ENCODE peak calls at places on chromosomes 5 and 9, in seven cellular contexts. R is AG08396; Z is stimulated activated CD4-positive, alpha-beta T cell treated with anti-CD3 and anti-CD28 coated beads, Interleukin-12 subunit alpha, Interleukin-12 subunit beta, amount 100 ng/mL, for 4 hours; D is GDM1; H is sciatic nerve; B is NCI-H748 treated with DMSO at 0.1 percent for 48 hours; V is ELF-1. X is an unnamed sample.

GRCh38 chr5:138245717-138246116 is 28.7 kb downstream of the GFRA3 start:
- DNase-seq in D (no peak), Z (no peak), R (no peak), B (no peak), V (peak; percentile 84), H (peak; percentile 73), X (no peak)

GRCh38 chr5:94241288-94241651 is 377.1 kb downstream of the KIAA0825 start:
- DNase-seq in Z (no peak), V (no peak), H (no peak), D (no peak), B (no peak), R (no peak), X (peak; percentile 58)

GRCh38 chr5:180832638-180833068 is 28.4 kb downstream of the ZFP62 start:
- DNase-seq in B (no peak), H (no peak), Z (peak; percentile 24), R (no peak), V (no peak), D (no peak), X (no peak)

GRCh38 chr5:120464627-120465280 is 654 bp downstream of the PRR16 start:
- DNase-seq in D (no peak), Z (no peak), R (peak; percentile 70), V (peak; percentile 67), H (no peak), B (no peak), X (peak; percentile 63)

GRCh38 chr9:91192379-91192775 is 169.3 kb downstream of the AUH start:
- DNase-seq in Z (no peak), B (no peak), V (no peak), D (no peak), H (no peak), R (no peak), X (no peak)

GRCh38 chr9:13360188-13360587 is 80.7 kb upstream of the MPDZ start:
- DNase-seq in D (no peak), V (no peak), H (no peak), B (no peak), Z (no peak), R (no peak), X (no peak)

GRCh38 chr5:68304421-68305052 is 89.0 kb downstream of the PIK3R1 start:
- DNase-seq in H (no peak), D (no peak), B (no peak), V (no peak), Z (no peak), R (no peak), X (no peak)

GRCh38 chr5:1762878-1763547 is 36.6 kb downstream of the MRPL36 start:
- DNase-seq in H (peak; percentile 21), D (no peak), R (no peak), B (no peak), V (no peak), Z (no peak), X (no peak)

GRCh38 chr5:141825836-141826560 is 52.2 kb downstream of the PCDH1 start:
- DNase-seq in H (no peak), Z (no peak), R (no peak), D (no peak), V (peak; percentile 49), B (no peak), X (no peak)

GRCh38 chr5:150565868-150566267 is 57.9 kb downstream of the NDST1 start:
- DNase-seq in Z (no peak), H (no peak), D (no peak), R (no peak), V (no peak), B (no peak), X (no peak)

GRCh38 chr9:125119643-125120286 is 23.6 kb downstream of the SCAI start:
- DNase-seq in B (no peak), V (peak; percentile 18), R (no peak), D (no peak), H (no peak), Z (no peak), X (no peak)

GRCh38 chr5:138955672-138956295 is 80.6 kb upstream of the LRRTM2 start:
- DNase-seq in V (no peak), R (no peak), Z (no peak), H (no peak), B (no peak), D (no peak), X (no peak)

GRCh38 chr9:4225291-4226119 is 74.4 kb downstream of the GLIS3 start:
- DNase-seq in Z (no peak), B (no peak), V (no peak), H (no peak), R (peak; percentile 43), D (no peak), X (peak; percentile 97)

GRCh38 chr5:33209252-33209651 is 231.5 kb upstream of the TARS1 start:
- DNase-seq in B (no peak), Z (no peak), H (no peak), R (no peak), V (no peak), D (no peak), X (no peak)

GRCh38 chr5:116130471-116130870 is 45.6 kb downstream of the COMMD10 start:
- DNase-seq in V (no peak), D (no peak), H (no peak), Z (no peak), R (peak; percentile 14), B (no peak), X (peak; percentile 33)

GRCh38 chr5:124263680-124264491 is 482.6 kb downstream of the ZNF608 start:
- DNase-seq in V (peak; percentile 50), H (no peak), B (peak; percentile 98), R (no peak), D (no peak), Z (no peak), X (peak; percentile 54)

GRCh38 chr5:83567741-83568530 is 96.4 kb downstream of the VCAN start:
- DNase-seq in Z (no peak), D (no peak), R (peak; percentile 54), B (no peak), V (no peak), H (no peak), X (peak; percentile 95)